ENCODE peak calls at places on chromosome 20, in nine cellular contexts. One of them, this sample, is unnamed.
A peak's percentile ranks its signal among the peaks of the same experiment; 100 is the strongest.

GRCh38 chr20:58618694-58619540 is 32.2 kb upstream of the STX16 start:
- DNase-seq in GM13977: no peak
- DNase-seq in activated CD4-positive, alpha-beta T cell treated with anti-CD3 and anti-CD28 coated beads, Interleukin-2, amount 10 ng/mL, durations not matched to agents 7 days and 5 days: no peak
- DNase-seq in cardiac muscle cell: no peak
- DNase-seq in EL: no peak
- DNase-seq in midbrain: no peak
- DNase-seq in stimulated activated CD4-positive, alpha-beta T cell treated with anti-CD3 and anti-CD28 coated beads, Interleukin-2, amount 100 ng/mL, for 48 hours: no peak
- DNase-seq in CD4-positive, alpha-beta T cell: no peak
- DNase-seq in H7: peak; percentile 86
- DNase-seq in this sample: no peak

GRCh38 chr20:53448875-53449274 is 144.8 kb downstream of the ZNF217 start:
- DNase-seq in CD4-positive, alpha-beta T cell: no peak
- DNase-seq in EL: no peak
- DNase-seq in GM13977: no peak
- DNase-seq in cardiac muscle cell: no peak
- DNase-seq in activated CD4-positive, alpha-beta T cell treated with anti-CD3 and anti-CD28 coated beads, Interleukin-2, amount 10 ng/mL, durations not matched to agents 7 days and 5 days: no peak
- DNase-seq in stimulated activated CD4-positive, alpha-beta T cell treated with anti-CD3 and anti-CD28 coated beads, Interleukin-2, amount 100 ng/mL, for 48 hours: no peak
- DNase-seq in H7: no peak
- DNase-seq in midbrain: no peak
- DNase-seq in this sample: no peak

GRCh38 chr20:46174469-46175126 is 56.5 kb downstream of the CD40 start:
- DNase-seq in GM13977: peak; percentile 95
- DNase-seq in stimulated activated CD4-positive, alpha-beta T cell treated with anti-CD3 and anti-CD28 coated beads, Interleukin-2, amount 100 ng/mL, for 48 hours: peak; percentile 72
- DNase-seq in activated CD4-positive, alpha-beta T cell treated with anti-CD3 and anti-CD28 coated beads, Interleukin-2, amount 10 ng/mL, durations not matched to agents 7 days and 5 days: peak; percentile 70
- DNase-seq in EL: peak; percentile 23
- DNase-seq in midbrain: peak; percentile 15
- DNase-seq in CD4-positive, alpha-beta T cell: peak; percentile 63
- DNase-seq in H7: peak; percentile 97
- DNase-seq in cardiac muscle cell: peak; percentile 86
- DNase-seq in this sample: peak; percentile 61

GRCh38 chr20:364905-365794 is 15.4 kb upstream of the TRIB3 start:
- DNase-seq in CD4-positive, alpha-beta T cell: no peak
- DNase-seq in EL: peak; percentile 67
- DNase-seq in cardiac muscle cell: no peak
- DNase-seq in H7: no peak
- DNase-seq in midbrain: no peak
- DNase-seq in stimulated activated CD4-positive, alpha-beta T cell treated with anti-CD3 and anti-CD28 coated beads, Interleukin-2, amount 100 ng/mL, for 48 hours: no peak
- DNase-seq in GM13977: no peak
- DNase-seq in activated CD4-positive, alpha-beta T cell treated with anti-CD3 and anti-CD28 coated beads, Interleukin-2, amount 10 ng/mL, durations not matched to agents 7 days and 5 days: no peak
- DNase-seq in this sample: no peak

GRCh38 chr20:25860531-25861150 is 164.0 kb upstream of the ZNF337 start:
- DNase-seq in cardiac muscle cell: no peak
- DNase-seq in CD4-positive, alpha-beta T cell: no peak
- DNase-seq in GM13977: no peak
- DNase-seq in midbrain: no peak
- DNase-seq in EL: no peak
- DNase-seq in activated CD4-positive, alpha-beta T cell treated with anti-CD3 and anti-CD28 coated beads, Interleukin-2, amount 10 ng/mL, durations not matched to agents 7 days and 5 days: no peak
- DNase-seq in H7: peak; percentile 16
- DNase-seq in stimulated activated CD4-positive, alpha-beta T cell treated with anti-CD3 and anti-CD28 coated beads, Interleukin-2, amount 100 ng/mL, for 48 hours: no peak
- DNase-seq in this sample: no peak

GRCh38 chr20:57663241-57663640 is 43.0 kb upstream of the ZBP1 start:
- DNase-seq in midbrain: no peak
- DNase-seq in EL: no peak
- DNase-seq in cardiac muscle cell: no peak
- DNase-seq in GM13977: no peak
- DNase-seq in H7: peak; percentile 31
- DNase-seq in stimulated activated CD4-positive, alpha-beta T cell treated with anti-CD3 and anti-CD28 coated beads, Interleukin-2, amount 100 ng/mL, for 48 hours: no peak
- DNase-seq in CD4-positive, alpha-beta T cell: no peak
- DNase-seq in activated CD4-positive, alpha-beta T cell treated with anti-CD3 and anti-CD28 coated beads, Interleukin-2, amount 10 ng/mL, durations not matched to agents 7 days and 5 days: no peak
- DNase-seq in this sample: no peak

GRCh38 chr20:25865715-25866656 is 169.3 kb upstream of the ZNF337 start:
- DNase-seq in GM13977: peak; percentile 71
- DNase-seq in cardiac muscle cell: peak; percentile 79
- DNase-seq in midbrain: peak; percentile 81
- DNase-seq in H7: peak; percentile 83
- DNase-seq in stimulated activated CD4-positive, alpha-beta T cell treated with anti-CD3 and anti-CD28 coated beads, Interleukin-2, amount 100 ng/mL, for 48 hours: peak; percentile 59
- DNase-seq in EL: peak; percentile 82
- DNase-seq in activated CD4-positive, alpha-beta T cell treated with anti-CD3 and anti-CD28 coated beads, Interleukin-2, amount 10 ng/mL, durations not matched to agents 7 days and 5 days: peak; percentile 75
- DNase-seq in CD4-positive, alpha-beta T cell: peak; percentile 54
- DNase-seq in this sample: peak; percentile 94

GRCh38 chr20:48069626-48070025 is 284.3 kb upstream of the SULF2 start:
- DNase-seq in EL: no peak
- DNase-seq in midbrain: no peak
- DNase-seq in GM13977: no peak
- DNase-seq in H7: no peak
- DNase-seq in cardiac muscle cell: no peak
- DNase-seq in CD4-positive, alpha-beta T cell: no peak
- DNase-seq in activated CD4-positive, alpha-beta T cell treated with anti-CD3 and anti-CD28 coated beads, Interleukin-2, amount 10 ng/mL, durations not matched to agents 7 days and 5 days: no peak
- DNase-seq in stimulated activated CD4-positive, alpha-beta T cell treated with anti-CD3 and anti-CD28 coated beads, Interleukin-2, amount 100 ng/mL, for 48 hours: no peak
- DNase-seq in this sample: no peak

GRCh38 chr20:51360451-51361230 is 181.9 kb downstream of the NFATC2 start:
- DNase-seq in H7: no peak
- DNase-seq in GM13977: no peak
- DNase-seq in CD4-positive, alpha-beta T cell: no peak
- DNase-seq in stimulated activated CD4-positive, alpha-beta T cell treated with anti-CD3 and anti-CD28 coated beads, Interleukin-2, amount 100 ng/mL, for 48 hours: no peak
- DNase-seq in activated CD4-positive, alpha-beta T cell treated with anti-CD3 and anti-CD28 coated beads, Interleukin-2, amount 10 ng/mL, durations not matched to agents 7 days and 5 days: no peak
- DNase-seq in cardiac muscle cell: no peak
- DNase-seq in EL: peak; percentile 99
- DNase-seq in midbrain: no peak
- DNase-seq in this sample: no peak

GRCh38 chr20:10433014-10433622 is 904 bp downstream of the MKKS start:
- DNase-seq in H7: no peak
- DNase-seq in GM13977: no peak
- DNase-seq in stimulated activated CD4-positive, alpha-beta T cell treated with anti-CD3 and anti-CD28 coated beads, Interleukin-2, amount 100 ng/mL, for 48 hours: no peak
- DNase-seq in midbrain: no peak
- DNase-seq in activated CD4-positive, alpha-beta T cell treated with anti-CD3 and anti-CD28 coated beads, Interleukin-2, amount 10 ng/mL, durations not matched to agents 7 days and 5 days: no peak
- DNase-seq in cardiac muscle cell: no peak
- DNase-seq in CD4-positive, alpha-beta T cell: no peak
- DNase-seq in EL: no peak
- DNase-seq in this sample: peak; percentile 24

GRCh38 chr20:38601216-38602184 is at the start of gene ARHGAP40:
- DNase-seq in CD4-positive, alpha-beta T cell: no peak
- DNase-seq in EL: peak; percentile 47
- DNase-seq in stimulated activated CD4-positive, alpha-beta T cell treated with anti-CD3 and anti-CD28 coated beads, Interleukin-2, amount 100 ng/mL, for 48 hours: peak; percentile 23
- DNase-seq in H7: peak; percentile 91
- DNase-seq in activated CD4-positive, alpha-beta T cell treated with anti-CD3 and anti-CD28 coated beads, Interleukin-2, amount 10 ng/mL, durations not matched to agents 7 days and 5 days: no peak
- DNase-seq in midbrain: no peak
- DNase-seq in cardiac muscle cell: peak; percentile 25
- DNase-seq in GM13977: peak; percentile 56
- DNase-seq in this sample: no peak

GRCh38 chr20:51735728-51736600 is 32.2 kb downstream of the ATP9A start:
- DNase-seq in stimulated activated CD4-positive, alpha-beta T cell treated with anti-CD3 and anti-CD28 coated beads, Interleukin-2, amount 100 ng/mL, for 48 hours: no peak
- DNase-seq in H7: no peak
- DNase-seq in GM13977: no peak
- DNase-seq in CD4-positive, alpha-beta T cell: no peak
- DNase-seq in activated CD4-positive, alpha-beta T cell treated with anti-CD3 and anti-CD28 coated beads, Interleukin-2, amount 10 ng/mL, durations not matched to agents 7 days and 5 days: no peak
- DNase-seq in EL: no peak
- DNase-seq in cardiac muscle cell: no peak
- DNase-seq in midbrain: no peak
- DNase-seq in this sample: no peak